ENCODE peak calls at places on chromosomes 5 and 9, in six cellular contexts. Z is vagina, W is fibroblast of lung, E is GM12865, Q is brain microvascular endothelial cell, Y is adrenal gland. D is an unnamed sample.

GRCh38 chr5:69007726-69008368 is 86.0 kb upstream of the SLC30A5 start:
- DNase-seq in W (peak; percentile 44), Q (peak; percentile 56), Z (no peak), E (peak; percentile 83), Y (peak; percentile 47), D (no peak)

GRCh38 chr5:66821626-66822429 is 225.6 kb downstream of the MAST4 start:
- DNase-seq in W (no peak), Y (no peak), Z (no peak), E (no peak), Q (no peak), D (no peak)

GRCh38 chr5:57441557-57441956 is 41.1 kb downstream of the ACTBL2 start:
- DNase-seq in Q (peak; percentile 99), Y (no peak), E (no peak), W (peak; percentile 96), Z (no peak), D (peak; percentile 99)

GRCh38 chr5:82419559-82420332 is 141.6 kb upstream of the RPS23 start:
- DNase-seq in Z (no peak), E (no peak), Y (no peak), W (no peak), Q (no peak), D (no peak)

GRCh38 chr5:116806879-116807278 is 232.3 kb upstream of the SEMA6A start:
- DNase-seq in Q (no peak), E (no peak), Z (no peak), Y (no peak), W (no peak), D (no peak)

GRCh38 chr9:129223551-129224208 is 45.6 kb upstream of the IER5L start:
- DNase-seq in E (no peak), Z (no peak), W (no peak), Q (no peak), Y (peak; percentile 72), D (no peak)

GRCh38 chr5:6712582-6713273 is 504 bp upstream of the TENT4A start:
- DNase-seq in Z (peak; percentile 98), Y (peak; percentile 97), W (peak; percentile 97), E (peak; percentile 98), Q (peak; percentile 93), D (peak; percentile 83)

GRCh38 chr9:105647595-105648349 is 14.5 kb upstream of the TAL2 start:
- DNase-seq in E (no peak), Z (no peak), Y (no peak), W (no peak), Q (peak; percentile 27), D (no peak)

GRCh38 chr5:73278693-73279092 is 105.7 kb downstream of the TMEM174 start:
- DNase-seq in Q (no peak), W (no peak), Y (no peak), E (no peak), Z (no peak), D (no peak)

GRCh38 chr9:133634024-133634691 is 2.0 kb upstream of the DBH start:
- DNase-seq in E (no peak), W (no peak), Q (no peak), Z (no peak), Y (peak; percentile 27), D (no peak)

DNA sequence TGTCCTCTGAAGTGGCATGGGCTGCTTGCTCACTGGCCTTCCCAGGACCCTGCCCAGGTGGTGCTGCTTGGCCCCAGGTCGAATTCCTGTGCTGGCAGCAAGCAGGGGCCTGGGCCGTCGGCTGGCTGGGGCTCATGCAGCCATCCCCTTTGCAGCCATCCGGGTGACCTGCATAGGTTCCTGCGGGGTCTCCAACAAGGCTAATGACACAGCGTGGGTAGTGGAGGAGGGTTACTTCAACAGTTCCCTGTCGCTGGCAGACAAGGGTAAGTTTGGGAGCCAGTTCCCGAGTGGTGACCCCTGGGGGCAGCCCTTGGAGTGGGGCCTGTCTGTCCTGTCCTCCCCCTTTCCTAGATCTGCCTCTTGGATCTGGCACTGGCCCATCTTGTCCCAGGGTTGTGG is 6.1 kb upstream of the EHMT1 start:
- DNase-seq in Q (no peak), Z (no peak), E (no peak), Y (no peak), W (no peak), D (no peak)
- H3K4me3 ChIP-seq in Q (no peak overlapping the region), Z (no peak overlapping the region), E (no peak overlapping the region), Y (no peak overlapping the region), W (no peak overlapping the region), D (no peak overlapping the region)

GRCh38 chr9:124858330-124859046 is 3.3 kb downstream of the RPL35 start:
- DNase-seq in Y (no peak), E (no peak), Q (no peak), Z (peak; percentile 85), W (no peak), D (no peak)
- TF ChIP-seq CTCF in Y (no peak), E (peak; percentile 13), Q (no peak), Z (no peak), W (no peak), D (peak; percentile 15)

GRCh38 chr5:76954383-76954763 is 1.5 kb downstream of the CRHBP start:
- DNase-seq in W (no peak), Y (no peak), Q (no peak), Z (no peak), E (no peak), D (no peak)
- H3K4me3 ChIP-seq in W (no peak overlapping the region), Y (no peak overlapping the region), Q (peak overlapping the region; percentile 63), Z (peak overlapping the region; percentile 35), E (no peak overlapping the region), D (peak overlapping the region; percentile 44)

GRCh38 chr5:179187681-179188575 is 127.8 kb downstream of the ZNF354C start:
- DNase-seq in Z (no peak), Q (no peak), W (peak; percentile 17), E (no peak), Y (no peak), D (no peak)

GRCh38 chr5:179186801-179187200 is 126.6 kb downstream of the ZNF354C start:
- DNase-seq in Y (no peak), W (no peak), E (no peak), Q (no peak), Z (no peak), D (no peak)

GRCh38 chr5:179187229-179187678 is 127.1 kb downstream of the ZNF354C start:
- DNase-seq in W (no peak), E (no peak), Z (no peak), Q (peak; percentile 9), Y (no peak), D (no peak)

GRCh38 chr5:179190851-179191505 is 130.8 kb downstream of the ZNF354C start:
- DNase-seq in Q (no peak), Z (no peak), E (no peak), W (no peak), Y (no peak), D (no peak)

GRCh38 chr5:179188636-179189035 is 128.5 kb downstream of the ZNF354C start:
- DNase-seq in W (no peak), Q (no peak), Y (no peak), E (no peak), Z (no peak), D (no peak)
- TF ChIP-seq CTCF in W (no peak), Q (no peak), Y (no peak), E (no peak), Z (no peak), D (no peak)